ENCODE peak calls at places on chromosomes 16 and 17, in six cellular contexts. L, M, F, N, U and G are unnamed samples.
A peak's percentile ranks its signal among the peaks of the same experiment; 100 is the strongest.

GRCh38 chr16:5016967-5017677 is 16.6 kb downstream of the NAGPA start:
- DNase-seq in L (no peak), M (no peak), F (no peak), N (no peak), U (no peak), G (no peak)

GRCh38 chr17:28747046-28747691 is 3.4 kb downstream of the TRAF4 start:
- DNase-seq in L (no peak), M (peak; percentile 83), F (peak; percentile 93), N (no peak), U (no peak), G (no peak)

GRCh38 chr16:25084797-25085196 is 26.7 kb upstream of the LCMT1 start:
- DNase-seq in L (no peak), M (no peak), F (no peak), N (no peak), U (no peak), G (no peak)

GRCh38 chr16:59392911-59393310 is 658.8 kb upstream of the GOT2 start:
- DNase-seq in L (no peak), M (no peak), F (no peak), N (no peak), U (no peak), G (no peak)

GRCh38 chr16:47848481-47849109 is 307.2 kb downstream of the ABCC12 start:
- DNase-seq in L (peak; percentile 15), M (no peak), F (no peak), N (no peak), U (no peak), G (peak; percentile 72)

GRCh38 chr16:72997141-72997542 is 50.8 kb downstream of the ZFHX3 start:
- DNase-seq in L (no peak), M (no peak), F (no peak), N (no peak), U (peak; percentile 46), G (peak; percentile 58)

GRCh38 chr17:30380643-30381419 is 2.1 kb downstream of the CPD start:
- DNase-seq in L (no peak), M (no peak), F (no peak), N (no peak), U (no peak), G (no peak)

GRCh38 chr16:86631441-86631840 is 53.1 kb downstream of the FOXL1 start:
- DNase-seq in L (no peak), M (no peak), F (no peak), N (no peak), U (no peak), G (peak; percentile 53)

GRCh38 chr17:79045001-79045729 is 21.2 kb downstream of the C1QTNF1 start:
- DNase-seq in L (no peak), M (no peak), F (no peak), N (no peak), U (no peak), G (no peak)

GRCh38 chr17:5248821-5249479 is 14.3 kb upstream of the SCIMP start:
- DNase-seq in L (no peak), M (no peak), F (no peak), N (peak; percentile 22), U (no peak), G (no peak)

GRCh38 chr17:82548681-82549303 is 29.3 kb downstream of the FOXK2 start:
- DNase-seq in L (no peak), M (no peak), F (no peak), N (no peak), U (no peak), G (no peak)

GRCh38 chr16:86661715-86662114 is 83.4 kb downstream of the FOXL1 start:
- DNase-seq in L (no peak), M (no peak), F (no peak), N (peak; percentile 37), U (no peak), G (no peak)

GRCh38 chr16:30622455-30623032 is 12.4 kb upstream of the ZNF689 start:
- DNase-seq in L (no peak), M (no peak), F (no peak), N (no peak), U (no peak), G (no peak)

GRCh38 chr16:30619643-30620042 is 9.5 kb upstream of the ZNF689 start:
- DNase-seq in L (no peak), M (no peak), F (no peak), N (no peak), U (no peak), G (no peak)

GRCh38 chr16:30619207-30619606 is 9.0 kb upstream of the ZNF689 start:
- DNase-seq in L (no peak), M (no peak), F (no peak), N (no peak), U (no peak), G (no peak)

GRCh38 chr16:30623558-30624283 is 13.5 kb upstream of the ZNF689 start:
- DNase-seq in L (no peak), M (no peak), F (peak; percentile 80), N (no peak), U (no peak), G (no peak)

DNA sequence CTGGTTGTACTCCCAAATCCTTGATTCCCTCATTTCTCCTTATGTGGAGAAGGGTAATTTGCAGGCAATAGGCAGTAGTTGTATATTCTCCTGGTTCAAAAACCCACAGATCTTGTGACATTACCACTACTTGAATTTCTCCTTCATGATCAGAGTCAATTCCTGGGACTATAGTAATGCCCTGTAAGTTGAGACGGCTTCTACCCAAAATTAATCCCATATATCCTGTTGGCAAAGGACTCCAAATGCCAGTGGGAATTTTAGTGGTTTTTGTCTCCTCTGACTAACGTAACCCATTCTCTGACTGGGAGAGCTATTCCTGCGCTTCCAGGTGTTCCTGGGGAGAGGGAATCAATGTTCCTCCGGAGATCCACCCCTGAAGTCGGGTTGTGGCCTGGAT is 11.6 kb upstream of the ZNF689 start:
- DNase-seq in L (no peak), M (no peak), F (no peak), N (no peak), U (no peak), G (no peak)
- H3K27ac ChIP-seq in L (no peak overlapping the region), M (no peak overlapping the region), F (no peak overlapping the region), N (no peak overlapping the region), U (no peak overlapping the region), G (no peak overlapping the region)

GRCh38 chr17:2012499-2012898 is 12.6 kb downstream of the RTN4RL1 start:
- DNase-seq in L (no peak), M (no peak), F (no peak), N (no peak), U (no peak), G (no peak)

GRCh38 chr17:2013994-2014317 is 11.2 kb downstream of the RTN4RL1 start:
- DNase-seq in L (no peak), M (no peak), F (no peak), N (no peak), U (no peak), G (no peak)

GRCh38 chr17:2008332-2009126 is 16.6 kb downstream of the RTN4RL1 start:
- DNase-seq in L (no peak), M (no peak), F (no peak), N (no peak), U (no peak), G (no peak)

GRCh38 chr17:2009737-2010136 is 15.4 kb downstream of the RTN4RL1 start:
- DNase-seq in L (no peak), M (no peak), F (no peak), N (no peak), U (no peak), G (no peak)

DNA sequence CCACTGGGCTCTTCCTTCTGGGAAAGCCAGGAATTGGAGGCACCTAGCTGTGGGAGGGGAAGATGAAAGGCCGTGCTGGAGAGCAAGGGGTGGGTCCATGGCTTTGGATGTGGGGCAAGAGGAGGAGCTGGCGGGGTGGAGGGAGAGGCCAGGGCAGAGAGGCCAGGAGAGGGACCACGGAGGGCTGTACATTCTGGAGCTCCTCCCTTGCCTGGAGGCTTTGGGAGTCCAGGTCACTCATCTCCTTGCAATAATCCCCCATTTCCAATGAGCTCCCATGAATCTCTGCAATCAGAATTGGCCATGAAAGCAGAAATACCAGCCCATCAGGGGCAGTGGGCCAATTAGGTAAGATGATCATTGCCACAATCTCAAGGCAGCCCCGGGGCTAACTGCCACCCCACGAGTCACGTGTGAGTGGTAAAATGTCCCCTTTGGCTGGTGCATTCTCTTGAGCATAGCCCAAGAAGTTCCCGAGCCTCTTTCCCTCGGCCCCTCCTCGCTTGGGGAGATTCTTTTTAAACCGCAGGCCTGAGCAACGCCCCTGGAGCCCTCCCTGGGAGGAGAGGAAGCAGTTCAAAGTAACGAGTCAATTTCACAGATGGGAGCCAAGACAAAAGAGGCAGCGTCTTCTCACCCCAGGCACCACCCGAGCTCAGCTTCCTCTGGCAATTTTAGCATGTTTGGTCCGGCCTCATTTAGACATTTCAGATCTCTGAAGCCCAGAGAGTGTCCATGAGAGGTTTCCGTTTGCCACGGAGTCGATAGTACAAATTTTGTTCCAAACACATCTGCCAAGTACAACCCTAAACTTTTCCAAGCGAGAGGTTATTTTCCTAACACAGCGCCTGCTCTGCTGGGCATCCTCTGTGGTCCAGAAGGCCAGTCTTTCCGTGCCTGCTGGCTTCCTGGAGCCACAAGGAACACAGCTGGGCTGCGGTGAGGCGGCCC is 13.4 kb downstream of the RTN4RL1 start:
- DNase-seq in L (no peak), M (no peak), F (peak; percentile 82), N (no peak), U (no peak), G (no peak)
- H3K27ac ChIP-seq in L (no peak overlapping the region), M (peak overlapping the region; percentile 28), F (peak overlapping the region; percentile 83), N (no peak overlapping the region), U (peak overlapping the region; percentile 53), G (no peak overlapping the region)

DNA sequence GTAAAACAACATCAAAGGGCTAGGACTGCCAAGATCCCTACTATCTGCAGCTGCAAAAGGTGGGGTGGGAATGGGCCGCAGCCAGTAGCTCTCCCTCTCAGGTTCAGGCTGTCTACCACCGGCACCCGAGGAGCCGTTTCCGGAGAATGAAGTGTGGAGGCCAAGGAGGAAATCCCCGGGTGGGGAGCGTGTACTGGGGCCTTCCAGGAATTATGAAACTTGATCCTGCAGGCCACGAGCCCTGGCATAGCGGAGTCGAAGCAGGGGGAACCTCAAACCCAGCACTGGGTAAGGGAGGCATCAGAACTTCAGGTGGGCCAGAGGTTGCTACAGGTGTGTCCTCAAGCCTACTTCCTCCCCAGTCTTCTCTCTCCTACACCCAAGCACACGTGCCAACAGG is 5.1 kb downstream of the INPP5K start:
- DNase-seq in L (no peak), M (no peak), F (no peak), N (no peak), U (no peak), G (no peak)
- H3K27ac ChIP-seq in L (no peak overlapping the region), M (peak overlapping the region; percentile 95), F (peak overlapping the region; percentile 83), N (no peak overlapping the region), U (peak overlapping the region; percentile 71), G (peak overlapping the region; percentile 82)

GRCh38 chr16:20873331-20873730 is 26.8 kb downstream of the DCUN1D3 start:
- DNase-seq in L (no peak), M (no peak), F (no peak), N (no peak), U (no peak), G (no peak)

GRCh38 chr16:20868890-20869289 is 31.3 kb downstream of the DCUN1D3 start:
- DNase-seq in L (no peak), M (peak; percentile 89), F (peak; percentile 56), N (peak; percentile 9), U (peak; percentile 48), G (no peak)

GRCh38 chr16:20870122-20870521 is 30.0 kb downstream of the DCUN1D3 start:
- DNase-seq in L (no peak), M (no peak), F (no peak), N (no peak), U (no peak), G (no peak)

GRCh38 chr16:20871935-20872815 is 28.0 kb downstream of the DCUN1D3 start:
- DNase-seq in L (no peak), M (no peak), F (no peak), N (no peak), U (no peak), G (no peak)

DNA sequence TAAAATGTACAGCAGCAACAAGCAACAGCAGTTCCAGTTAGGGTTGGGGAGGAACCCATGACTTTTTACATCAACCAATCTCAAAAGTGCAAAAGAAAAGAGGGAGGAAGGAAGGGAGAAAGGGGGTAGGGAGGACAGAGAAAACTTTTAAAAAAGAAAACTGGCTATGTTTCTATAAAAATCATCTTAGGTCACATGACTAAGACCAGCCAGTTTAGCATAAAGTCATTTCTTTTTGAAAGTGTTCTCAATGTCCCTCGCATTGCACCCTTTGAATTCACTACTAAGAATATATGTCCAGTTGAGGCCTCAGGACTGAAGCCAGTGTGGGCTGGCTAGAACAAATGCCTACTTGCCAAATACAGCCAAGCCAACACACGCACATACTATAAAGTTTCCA is 28.9 kb downstream of the DCUN1D3 start:
- DNase-seq in L (no peak), M (no peak), F (no peak), N (no peak), U (no peak), G (no peak)
- H3K27ac ChIP-seq in L (no peak overlapping the region), M (no peak overlapping the region), F (peak overlapping the region; percentile 68), N (no peak overlapping the region), U (peak overlapping the region; percentile 37), G (no peak overlapping the region)